ENCODE peak calls at places on chromosomes 6 and 20, in eight cellular contexts. N is MCF 10A, F is hepatocyte, R is lower lobe of right lung, B is endothelial cell, V is iPS-NIHi11, X is amygdala, G is dorsolateral prefrontal cortex. H is an unnamed sample.

GRCh38 chr20:46558511-46558959 is 8.1 kb upstream of the OCSTAMP start:
- DNase-seq in N (peak; percentile 80), F (peak; percentile 72), R (no peak), B (no peak), V (no peak), X (no peak), G (no peak), H (peak; percentile 94)

GRCh38 chr20:51318058-51318960 is 224.2 kb downstream of the NFATC2 start:
- DNase-seq in N (peak; percentile 30), F (peak; percentile 57), R (peak; percentile 58), B (peak; percentile 83), V (peak; percentile 81), X (no peak), G (no peak), H (no peak)

GRCh38 chr6:127013865-127014264 is 104.6 kb upstream of the RSPO3 start:
- DNase-seq in N (no peak), F (peak; percentile 9), R (no peak), B (no peak), V (no peak), X (no peak), G (no peak), H (no peak)

GRCh38 chr6:105616521-105616920 is 213.6 kb upstream of the PREP start:
- DNase-seq in N (peak; percentile 38), F (no peak), R (no peak), B (no peak), V (no peak), X (no peak), G (no peak), H (no peak)

GRCh38 chr20:32837157-32837556 is 17.4 kb downstream of the MAPRE1 start:
- DNase-seq in N (no peak), F (no peak), R (no peak), B (no peak), V (no peak), X (no peak), G (no peak), H (no peak)

GRCh38 chr6:148491638-148492210 is 149.1 kb downstream of the SASH1 start:
- DNase-seq in N (no peak), F (no peak), R (no peak), B (no peak), V (no peak), X (no peak), G (no peak), H (no peak)

GRCh38 chr6:55528624-55529023 is 50.4 kb downstream of the HMGCLL1 start:
- DNase-seq in N (peak; percentile 45), F (peak; percentile 39), R (no peak), B (peak; percentile 14), V (peak; percentile 21), X (no peak), G (no peak), H (peak; percentile 1)

GRCh38 chr6:169232507-169232931 is 21.1 kb downstream of the THBS2 start:
- DNase-seq in N (no peak), F (no peak), R (no peak), B (no peak), V (no peak), X (no peak), G (no peak), H (no peak)

GRCh38 chr20:43721429-43722152 is 5.2 kb downstream of the GTSF1L start:
- DNase-seq in N (no peak), F (no peak), R (no peak), B (no peak), V (peak; percentile 55), X (no peak), G (no peak), H (no peak)

GRCh38 chr20:3046677-3047462 is 1.0 kb downstream of the MRPS26 start:
- DNase-seq in N (peak; percentile 39), F (no peak), R (peak; percentile 59), B (no peak), V (peak; percentile 47), X (peak; percentile 37), G (no peak), H (no peak)

GRCh38 chr6:99613398-99613704 is 6.7 kb downstream of the PRDM13 start:
- DNase-seq in N (no peak), F (peak; percentile 65), R (peak; percentile 54), B (peak; percentile 82), V (peak; percentile 85), X (no peak), G (no peak), H (peak; percentile 58)

GRCh38 chr6:125789576-125790402 is 971 bp upstream of the NCOA7 start:
- DNase-seq in N (peak; percentile 44), F (peak; percentile 73), R (peak; percentile 64), B (peak; percentile 16), V (peak; percentile 24), X (peak; percentile 77), G (peak; percentile 24), H (peak; percentile 22)

GRCh38 chr20:57622201-57622570 is 2.0 kb upstream of the ZBP1 start:
- DNase-seq in N (peak; percentile 3), F (no peak), R (no peak), B (no peak), V (no peak), X (no peak), G (no peak), H (no peak)

GRCh38 chr20:47574616-47575401 is 73.1 kb downstream of the NCOA3 start:
- DNase-seq in N (no peak), F (no peak), R (no peak), B (no peak), V (peak; percentile 10), X (no peak), G (no peak), H (no peak)

GRCh38 chr6:158536084-158536890 is 23.6 kb upstream of the TMEM181 start:
- DNase-seq in N (peak; percentile 73), F (peak; percentile 88), R (peak; percentile 83), B (peak; percentile 89), V (peak; percentile 89), X (no peak), G (no peak), H (peak; percentile 79)

GRCh38 chr20:63703471-63703975 is 4.3 kb downstream of the ARFRP1 start:
- DNase-seq in N (no peak), F (no peak), R (no peak), B (no peak), V (peak; percentile 2), X (no peak), G (no peak), H (no peak)

GRCh38 chr20:18190466-18191233 is 53.0 kb downstream of the KAT14 start:
- DNase-seq in N (no peak), F (no peak), R (no peak), B (no peak), V (peak; percentile 50), X (no peak), G (no peak), H (no peak)

GRCh38 chr6:26521485-26522391 is 16.4 kb upstream of the HMGN4 start:
- DNase-seq in N (peak; percentile 38), F (peak; percentile 89), R (peak; percentile 90), B (peak; percentile 91), V (peak; percentile 77), X (peak; percentile 30), G (peak; percentile 40), H (peak; percentile 84)

GRCh38 chr20:16423311-16424212 is 149.7 kb downstream of the KIF16B start:
- DNase-seq in N (no peak), F (no peak), R (no peak), B (no peak), V (no peak), X (no peak), G (no peak), H (no peak)

GRCh38 chr6:21588812-21589811 is 4.4 kb upstream of the SOX4 start:
- DNase-seq in N (peak; percentile 85), F (peak; percentile 93), R (peak; percentile 91), B (peak; percentile 94), V (peak; percentile 73), X (peak; percentile 79), G (peak; percentile 79), H (peak; percentile 63)